ENCODE peak calls at places on chromosomes 13 and 19, in four cellular contexts. One of them, this sample, is unnamed.

GRCh38 chr19:51441410-51442390 is 16.6 kb downstream of the SIGLEC8 start:
- DNase-seq in D341Med: no peak
- DNase-seq in NCI-H2081: no peak
- DNase-seq in lower lobe of right lung: no peak
- DNase-seq in this sample: peak

GRCh38 chr19:36363845-36364244 is 15.2 kb downstream of the ZFP14 start:
- DNase-seq in NCI-H2081: no peak
- DNase-seq in lower lobe of right lung: no peak
- DNase-seq in D341Med: no peak
- DNase-seq in this sample: no peak

GRCh38 chr13:32415019-32415418 is 12.9 kb downstream of the N4BP2L1 start:
- DNase-seq in lower lobe of right lung: no peak
- DNase-seq in NCI-H2081: peak
- DNase-seq in D341Med: peak
- DNase-seq in this sample: no peak

GRCh38 chr19:7326105-7326877 is 22.4 kb upstream of the ARHGEF18 start:
- DNase-seq in D341Med: no peak
- DNase-seq in NCI-H2081: no peak
- DNase-seq in lower lobe of right lung: no peak
- DNase-seq in this sample: no peak

GRCh38 chr13:50085063-50085462 is 69.8 kb downstream of the KCNRG start:
- DNase-seq in NCI-H2081: peak
- DNase-seq in D341Med: no peak
- DNase-seq in lower lobe of right lung: no peak
- DNase-seq in this sample: no peak

GRCh38 chr13:114111577-114111976 is 20.8 kb downstream of the RASA3 start:
- DNase-seq in D341Med: no peak
- DNase-seq in lower lobe of right lung: no peak
- DNase-seq in NCI-H2081: no peak
- DNase-seq in this sample: peak

GRCh38 chr19:44722131-44723121 is 23.5 kb downstream of the CEACAM16 start:
- DNase-seq in lower lobe of right lung: no peak
- DNase-seq in D341Med: no peak
- DNase-seq in NCI-H2081: no peak
- DNase-seq in this sample: no peak

GRCh38 chr19:1826557-1827521 is 14.8 kb upstream of the ATP8B3 start:
- DNase-seq in D341Med: no peak
- DNase-seq in lower lobe of right lung: no peak
- DNase-seq in NCI-H2081: no peak
- DNase-seq in this sample: no peak

GRCh38 chr19:532578-533484 is 1.3 kb downstream of the CDC34 start:
- DNase-seq in lower lobe of right lung: peak
- DNase-seq in D341Med: peak
- DNase-seq in NCI-H2081: peak
- DNase-seq in this sample: peak

GRCh38 chr13:60397693-60398437 is 845 bp downstream of the TDRD3 start:
- DNase-seq in NCI-H2081: peak
- DNase-seq in lower lobe of right lung: peak
- DNase-seq in D341Med: no peak
- DNase-seq in this sample: peak

GRCh38 chr13:114235697-114236096 is 1.0 kb downstream of the CDC16 start:
- DNase-seq in NCI-H2081: no peak
- DNase-seq in lower lobe of right lung: no peak
- DNase-seq in D341Med: no peak
- DNase-seq in this sample: no peak

GRCh38 chr13:104253063-104253680 is 1187.0 kb upstream of the SLC10A2 start:
- DNase-seq in D341Med: no peak
- DNase-seq in lower lobe of right lung: no peak
- DNase-seq in NCI-H2081: no peak
- DNase-seq in this sample: no peak

GRCh38 chr19:13790354-13790753 is 4.9 kb upstream of the ZSWIM4 start:
- DNase-seq in NCI-H2081: no peak
- DNase-seq in D341Med: no peak
- DNase-seq in lower lobe of right lung: no peak
- DNase-seq in this sample: peak

GRCh38 chr19:35959040-35959967 is 23.1 kb downstream of the LRFN3 start:
- DNase-seq in lower lobe of right lung: peak
- DNase-seq in NCI-H2081: peak
- DNase-seq in D341Med: peak
- DNase-seq in this sample: peak

GRCh38 chr13:88071371-88071770 is 400.2 kb downstream of the SLITRK5 start:
- DNase-seq in NCI-H2081: no peak
- DNase-seq in D341Med: no peak
- DNase-seq in lower lobe of right lung: no peak
- DNase-seq in this sample: no peak

GRCh38 chr19:35500611-35501010 is 10.3 kb upstream of the KRTDAP start:
- DNase-seq in lower lobe of right lung: no peak
- DNase-seq in NCI-H2081: no peak
- DNase-seq in D341Med: no peak
- DNase-seq in this sample: no peak

GRCh38 chr13:99605417-99606321 is 104.4 kb downstream of the TM9SF2 start:
- DNase-seq in NCI-H2081: peak
- DNase-seq in lower lobe of right lung: peak
- DNase-seq in D341Med: peak
- DNase-seq in this sample: peak

GRCh38 chr13:76027131-76027530 is 391.0 kb downstream of the LMO7 start:
- DNase-seq in NCI-H2081: no peak
- DNase-seq in lower lobe of right lung: no peak
- DNase-seq in D341Med: no peak
- DNase-seq in this sample: no peak

GRCh38 chr13:49021953-49022352 is 46.2 kb downstream of the FNDC3A start:
- DNase-seq in lower lobe of right lung: no peak
- DNase-seq in NCI-H2081: no peak
- DNase-seq in D341Med: no peak
- DNase-seq in this sample: no peak

GRCh38 chr13:25836709-25837316 is 215.0 kb downstream of the SHISA2 start:
- DNase-seq in lower lobe of right lung: no peak
- DNase-seq in NCI-H2081: no peak
- DNase-seq in D341Med: no peak
- DNase-seq in this sample: no peak

GRCh38 chr13:107534548-107534947 is 680.8 kb downstream of the LIG4 start:
- DNase-seq in D341Med: no peak
- DNase-seq in NCI-H2081: no peak
- DNase-seq in lower lobe of right lung: no peak
- DNase-seq in this sample: no peak

GRCh38 chr19:48963371-48964204 is 1.5 kb upstream of the FTL start:
- DNase-seq in NCI-H2081: no peak
- DNase-seq in D341Med: no peak
- DNase-seq in lower lobe of right lung: peak
- DNase-seq in this sample: peak

GRCh38 chr13:112658807-112659206 is 31.0 kb upstream of the ATP11A start:
- DNase-seq in lower lobe of right lung: no peak
- DNase-seq in NCI-H2081: no peak
- DNase-seq in D341Med: no peak
- DNase-seq in this sample: no peak

GRCh38 chr13:33686772-33687480 is 131.0 kb upstream of the RFC3 start:
- DNase-seq in NCI-H2081: no peak
- DNase-seq in D341Med: no peak
- DNase-seq in lower lobe of right lung: no peak
- DNase-seq in this sample: no peak

GRCh38 chr13:102402292-102402691 is 444 bp upstream of the FGF14 start:
- DNase-seq in D341Med: peak
- DNase-seq in lower lobe of right lung: no peak
- DNase-seq in NCI-H2081: no peak
- DNase-seq in this sample: no peak

GRCh38 chr13:93079294-93079693 is 147.3 kb upstream of the GPC6 start:
- DNase-seq in lower lobe of right lung: no peak
- DNase-seq in NCI-H2081: peak
- DNase-seq in D341Med: no peak
- DNase-seq in this sample: no peak

GRCh38 chr13:42283574-42283973 is 11.6 kb downstream of the AKAP11 start:
- DNase-seq in NCI-H2081: peak
- DNase-seq in D341Med: no peak
- DNase-seq in lower lobe of right lung: no peak
- DNase-seq in this sample: no peak

GRCh38 chr19:49150106-49150943 is 4.9 kb downstream of the HRC start:
- DNase-seq in D341Med: peak
- DNase-seq in lower lobe of right lung: peak
- DNase-seq in NCI-H2081: peak
- DNase-seq in this sample: peak

GRCh38 chr19:16143399-16144215 is at the start of gene HSH2D:
- DNase-seq in D341Med: no peak
- DNase-seq in lower lobe of right lung: peak
- DNase-seq in NCI-H2081: peak
- DNase-seq in this sample: peak

This sample was measured in spleen.